ENCODE peak calls at places on chromosomes 11 and 22, in nine cellular contexts. L, E, I, C, G, N, W, V and F are unnamed samples.

GRCh38 chr11:70078095-70078795 is at the start of gene ANO1:
- DNase-seq in L (no peak), E (no peak), I (no peak), C (no peak), G (no peak), N (no peak), W (no peak), V (peak; percentile 43), F (no peak)

GRCh38 chr11:99069831-99070444 is 49.2 kb downstream of the CNTN5 start:
- DNase-seq in L (no peak), E (no peak), I (no peak), C (peak; percentile 0), G (no peak), N (no peak), W (no peak), V (no peak), F (no peak)

GRCh38 chr11:10632483-10632882 is 61.1 kb downstream of the IRAG1 start:
- DNase-seq in L (no peak), E (no peak), I (no peak), C (no peak), G (no peak), N (no peak), W (no peak), V (no peak), F (peak; percentile 11)

GRCh38 chr11:33062137-33062536 is 22.8 kb downstream of the TCP11L1 start:
- DNase-seq in L (no peak), E (no peak), I (no peak), C (no peak), G (no peak), N (no peak), W (no peak), V (no peak), F (no peak)

GRCh38 chr22:37549704-37550059 is 10.6 kb upstream of the CDC42EP1 start:
- DNase-seq in L (no peak), E (no peak), I (no peak), C (peak; percentile 69), G (peak; percentile 86), N (no peak), W (no peak), V (no peak), F (peak; percentile 88)

GRCh38 chr22:39349506-39349966 is 255 bp upstream of the SYNGR1 start:
- DNase-seq in L (peak; percentile 39), E (no peak), I (no peak), C (peak; percentile 36), G (peak; percentile 39), N (peak; percentile 39), W (peak; percentile 12), V (peak; percentile 90), F (no peak)

GRCh38 chr22:47599753-47600152 is 837.3 kb downstream of the TBC1D22A start:
- DNase-seq in L (no peak), E (no peak), I (no peak), C (no peak), G (no peak), N (no peak), W (no peak), V (no peak), F (no peak)

GRCh38 chr11:2529636-2530035 is 84.8 kb downstream of the KCNQ1 start:
- DNase-seq in L (no peak), E (no peak), I (no peak), C (no peak), G (no peak), N (no peak), W (no peak), V (no peak), F (no peak)

GRCh38 chr22:26763633-26764295 is 106.4 kb downstream of the MIAT start:
- DNase-seq in L (no peak), E (no peak), I (peak; percentile 20), C (peak; percentile 85), G (no peak), N (no peak), W (no peak), V (no peak), F (no peak)

GRCh38 chr11:47914743-47915142 is 65.6 kb upstream of the PTPRJ start:
- DNase-seq in L (no peak), E (no peak), I (no peak), C (no peak), G (no peak), N (no peak), W (no peak), V (no peak), F (no peak)

GRCh38 chr11:2447253-2447950 is 2.6 kb downstream of the KCNQ1 start:
- DNase-seq in L (no peak), E (no peak), I (no peak), C (no peak), G (no peak), N (no peak), W (peak; percentile 81), V (no peak), F (no peak)

GRCh38 chr11:32386770-32387377 is 48.5 kb downstream of the WT1 start:
- DNase-seq in L (no peak), E (no peak), I (peak; percentile 6), C (peak; percentile 42), G (no peak), N (no peak), W (no peak), V (no peak), F (no peak)

GRCh38 chr22:48248901-48249455 is 1486.5 kb downstream of the TBC1D22A start:
- DNase-seq in L (no peak), E (no peak), I (no peak), C (no peak), G (no peak), N (no peak), W (no peak), V (no peak), F (no peak)

GRCh38 chr11:61853698-61854169 is 25.6 kb downstream of the FADS2 start:
- DNase-seq in L (no peak), E (no peak), I (no peak), C (no peak), G (peak; percentile 68), N (no peak), W (no peak), V (no peak), F (no peak)

GRCh38 chr22:29727248-29727551 is 7.4 kb downstream of the CABP7 start:
- DNase-seq in L (no peak), E (no peak), I (no peak), C (peak; percentile 50), G (no peak), N (no peak), W (no peak), V (peak; percentile 73), F (no peak)

GRCh38 chr11:96219981-96220623 is 122.9 kb downstream of the MAML2 start:
- DNase-seq in L (no peak), E (no peak), I (no peak), C (peak; percentile 66), G (no peak), N (no peak), W (peak; percentile 40), V (no peak), F (no peak)

GRCh38 chr22:31661851-31662667 is at the start of gene PISD:
- DNase-seq in L (peak; percentile 97), E (peak; percentile 79), I (peak; percentile 82), C (peak; percentile 94), G (peak; percentile 87), N (peak; percentile 98), W (peak; percentile 84), V (peak; percentile 99), F (peak; percentile 95)

GRCh38 chr11:69157156-69157821 is 1.6 kb downstream of the SMIM38 start:
- DNase-seq in L (no peak), E (no peak), I (no peak), C (peak; percentile 68), G (peak; percentile 87), N (no peak), W (no peak), V (no peak), F (no peak)

GRCh38 chr11:73376168-73376802 is at the start of gene RELT:
- DNase-seq in L (peak; percentile 98), E (no peak), I (peak; percentile 43), C (peak; percentile 92), G (peak; percentile 79), N (peak; percentile 97), W (peak; percentile 74), V (peak; percentile 98), F (peak; percentile 92)